ENCODE peak calls at places on chromosome 9, in seven cellular contexts. J is cardiac fibroblast, X is astrocyte of the spinal cord, I is fibroblast of mammary gland, O is gastrocnemius medialis, S is tibial nerve, B is fibroblast of the aortic adventitia. M is an unnamed sample.

GRCh38 chr9:113609562-113610318 is 146.2 kb downstream of the RGS3 start:
- DNase-seq in B (peak), J (peak), X (no peak), S (peak), O (no peak), I (peak), M (no peak)

GRCh38 chr9:122206118-122207046 is 22.4 kb downstream of the LHX6 start:
- DNase-seq in J (peak), B (peak), X (peak), I (peak), S (no peak), O (no peak), M (peak)

GRCh38 chr9:119268985-119269384 is 100.2 kb downstream of the BRINP1 start:
- DNase-seq in I (peak), O (no peak), X (no peak), J (no peak), B (no peak), S (no peak), M (no peak)

GRCh38 chr9:131623655-131624330 is 78.5 kb downstream of the PRRT1B start:
- DNase-seq in J (no peak), I (no peak), O (no peak), S (no peak), X (no peak), B (no peak), M (no peak)

GRCh38 chr9:2623046-2623865 is 1.7 kb downstream of the VLDLR start:
- DNase-seq in J (peak), X (peak), S (no peak), B (peak), O (peak), I (peak), M (no peak)

GRCh38 chr9:87880116-87880515 is 2.6 kb upstream of the SPATA31E1 start:
- DNase-seq in O (no peak), I (peak), S (no peak), B (no peak), X (no peak), J (peak), M (no peak)

GRCh38 chr9:14910178-14910805 is at the start of gene FREM1:
- DNase-seq in I (peak), J (no peak), X (peak), B (no peak), S (no peak), O (no peak), M (peak)

GRCh38 chr9:33101104-33101951 is 24.9 kb upstream of the SMU1 start:
- DNase-seq in J (peak), I (peak), S (no peak), X (peak), O (peak), B (peak), M (no peak)

GRCh38 chr9:106885451-106885850 is 22.5 kb downstream of the ZNF462 start:
- DNase-seq in J (peak), S (no peak), X (peak), I (peak), B (peak), O (peak), M (peak)

GRCh38 chr9:125977223-125977622 is 230.1 kb downstream of the PBX3 start:
- DNase-seq in O (no peak), X (no peak), B (peak), I (no peak), S (no peak), J (peak), M (no peak)

GRCh38 chr9:1009101-1009707 is 32.7 kb downstream of the DMRT3 start:
- DNase-seq in O (peak), J (peak), B (peak), S (peak), X (peak), I (peak), M (no peak)

GRCh38 chr9:24487946-24488345 is 57.8 kb downstream of the IZUMO3 start:
- DNase-seq in B (no peak), O (no peak), S (no peak), I (no peak), X (no peak), J (no peak), M (no peak)

GRCh38 chr9:112971415-112971814 is 40.6 kb downstream of the ZNF883 start:
- DNase-seq in O (no peak), I (peak), J (peak), X (peak), B (peak), S (no peak), M (no peak)

GRCh38 chr9:137244486-137245449 is 3.7 kb downstream of the TUBB4B start:
- DNase-seq in X (no peak), J (peak), I (no peak), O (no peak), B (no peak), S (no peak), M (no peak)

GRCh38 chr9:131276891-131277672 is 772 bp upstream of the FAM78A start:
- DNase-seq in B (no peak), X (no peak), O (no peak), I (no peak), S (no peak), J (no peak), M (no peak)

GRCh38 chr9:135898634-135899407 is 8.5 kb downstream of the CAMSAP1 start:
- DNase-seq in J (peak), S (no peak), O (no peak), B (peak), X (peak), I (peak), M (peak)

GRCh38 chr9:130219661-130220081 is 45.9 kb upstream of the HMCN2 start:
- DNase-seq in I (no peak), S (no peak), J (no peak), B (no peak), X (no peak), O (no peak), M (no peak)

GRCh38 chr9:95270790-95271189 is 46.7 kb downstream of the FANCC start:
- DNase-seq in O (no peak), S (no peak), J (no peak), B (no peak), I (no peak), X (no peak), M (no peak)

GRCh38 chr9:126804696-126805545 is at the start of gene ZBTB43:
- DNase-seq in O (peak), X (peak), I (peak), B (peak), J (peak), S (peak), M (peak)

GRCh38 chr9:126377521-126377920 is 50.9 kb downstream of the MVB12B start:
- DNase-seq in B (no peak), O (no peak), J (no peak), S (no peak), X (no peak), I (no peak), M (no peak)

GRCh38 chr9:124812401-124813016 is 35.6 kb downstream of the OLFML2A start:
- DNase-seq in I (peak), O (no peak), B (peak), J (peak), S (peak), X (peak), M (peak)

GRCh38 chr9:78118742-78119473 is 87.3 kb upstream of the GNAQ start:
- DNase-seq in I (peak), X (peak), O (no peak), S (no peak), B (peak), J (peak), M (peak)

GRCh38 chr9:115369322-115369957 is 251.5 kb upstream of the TNC start:
- DNase-seq in S (no peak), X (peak), I (peak), J (peak), O (no peak), B (peak), M (peak)

GRCh38 chr9:136016882-136017812 is 56.0 kb upstream of the UBAC1 start:
- DNase-seq in J (no peak), X (no peak), I (no peak), O (no peak), S (no peak), B (no peak), M (no peak)

GRCh38 chr9:81621785-81622243 is 67.5 kb downstream of the TLE1 start:
- DNase-seq in S (no peak), I (no peak), J (no peak), B (no peak), O (no peak), X (no peak), M (no peak)

GRCh38 chr9:801399-802071 is 40.0 kb upstream of the DMRT1 start:
- DNase-seq in B (peak), S (no peak), O (no peak), X (peak), J (peak), I (peak), M (peak)

GRCh38 chr9:134054891-134055811 is 12.7 kb downstream of the BRD3 start:
- DNase-seq in J (no peak), I (no peak), X (no peak), O (no peak), S (no peak), B (no peak), M (no peak)

GRCh38 chr9:135663451-135663770 is 302 bp downstream of the LCN9 start:
- DNase-seq in B (no peak), O (no peak), S (no peak), J (no peak), I (no peak), X (no peak), M (no peak)

GRCh38 chr9:131733601-131734061 is 6.2 kb downstream of the RAPGEF1 start:
- DNase-seq in O (peak), X (peak), I (peak), S (no peak), B (peak), J (peak), M (peak)

GRCh38 chr9:128877852-128878251 is 3.9 kb downstream of the KYAT1 start:
- DNase-seq in B (no peak), S (no peak), J (no peak), O (no peak), I (no peak), X (no peak), M (no peak)

GRCh38 chr9:78775889-78776288 is 479.0 kb downstream of the PSAT1 start:
- DNase-seq in O (no peak), I (no peak), X (no peak), B (no peak), J (no peak), S (no peak), M (no peak)

GRCh38 chr9:134894136-134894860 is 13.7 kb downstream of the FCN2 start:
- DNase-seq in J (no peak), I (no peak), S (no peak), O (no peak), X (no peak), B (no peak), M (no peak)

GRCh38 chr9:89491688-89492087 is 6.2 kb downstream of the SEMA4D start:
- DNase-seq in S (no peak), O (no peak), J (no peak), I (no peak), X (no peak), B (no peak), M (no peak)

GRCh38 chr9:37902804-37903580 is 935 bp downstream of the SLC25A51 start:
- DNase-seq in I (peak), S (no peak), X (peak), O (no peak), B (peak), J (peak), M (no peak)

GRCh38 chr9:64773491-64773931 is 511.5 kb downstream of the FOXD4L5 start:
- DNase-seq in J (peak), B (no peak), X (peak), S (no peak), O (no peak), I (no peak), M (no peak)

GRCh38 chr9:105393576-105394344 is 54.1 kb upstream of the FSD1L start:
- DNase-seq in S (no peak), J (no peak), B (no peak), O (no peak), X (no peak), I (no peak), M (no peak)

GRCh38 chr9:104280216-104280585 is 186.1 kb downstream of the SMC2 start:
- DNase-seq in O (no peak), I (no peak), J (no peak), B (no peak), X (no peak), S (no peak), M (no peak)

GRCh38 chr9:120914410-120914809 is 12.2 kb downstream of the TRAF1 start:
- DNase-seq in J (no peak), B (no peak), I (no peak), X (no peak), O (no peak), S (no peak), M (no peak)

GRCh38 chr9:92151691-92152393 is 36.6 kb upstream of the SPTLC1 start:
- DNase-seq in O (no peak), J (peak), X (peak), S (no peak), B (peak), I (peak), M (peak)

GRCh38 chr9:92146610-92147009 is 31.4 kb upstream of the SPTLC1 start:
- DNase-seq in S (no peak), B (peak), I (peak), O (no peak), J (peak), X (peak), M (no peak)

GRCh38 chr9:92147854-92148184 is 32.6 kb upstream of the SPTLC1 start:
- DNase-seq in S (no peak), B (peak), I (peak), O (no peak), X (no peak), J (peak), M (no peak)

GRCh38 chr9:92142329-92142728 is 27.1 kb upstream of the SPTLC1 start:
- DNase-seq in X (no peak), I (no peak), O (no peak), S (no peak), B (no peak), J (no peak), M (no peak)

DNA sequence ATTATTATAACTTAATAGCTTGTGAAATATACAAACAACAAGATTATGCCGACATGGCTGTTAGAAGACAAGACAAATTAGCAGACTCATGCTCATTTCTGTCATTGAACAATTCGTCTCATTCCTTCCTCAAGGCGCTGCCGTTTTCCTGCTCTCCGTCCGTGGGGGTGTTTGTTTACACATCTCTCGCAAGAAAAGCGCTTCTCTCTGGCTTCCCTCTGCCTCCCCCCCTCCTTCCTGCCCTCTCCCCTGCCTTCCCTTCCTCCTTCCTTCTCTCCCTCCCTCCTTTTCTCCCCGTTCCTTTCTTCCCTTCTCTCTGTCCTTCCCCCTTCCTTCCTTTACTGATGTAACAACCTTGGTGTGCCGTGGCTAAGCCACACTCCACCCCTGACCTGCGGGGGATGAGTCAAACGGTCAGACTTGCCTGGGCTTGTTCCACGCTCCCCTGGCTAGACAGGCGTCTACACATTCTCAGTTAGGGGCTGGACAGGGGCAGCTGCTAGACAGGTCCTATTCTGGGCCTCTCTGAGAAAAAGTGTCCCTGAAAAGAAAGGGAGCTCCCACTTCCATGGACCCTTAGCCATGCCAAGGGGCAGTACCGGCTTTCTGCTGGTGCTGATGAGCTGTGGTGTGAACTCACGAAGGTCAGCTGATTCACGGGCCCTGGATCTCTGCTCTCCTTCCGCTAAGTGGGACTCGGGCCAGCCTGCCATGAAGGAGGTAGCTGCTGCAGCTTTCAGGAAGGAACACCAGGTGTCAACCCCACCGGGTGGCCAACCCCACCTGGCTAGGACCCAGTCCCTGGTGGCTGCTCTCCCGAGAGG is 32.0 kb upstream of the SPTLC1 start:
- DNase-seq in I (peak), J (peak), O (no peak), X (peak), B (peak), S (no peak), M (peak)
- H3K4me3 ChIP-seq in I (no peak), J (peak), O (no peak), X (no peak), B (no peak), S (peak), M (no peak)

GRCh38 chr9:111613436-111614040 is 14.1 kb upstream of the PTGR1 start:
- DNase-seq in B (no peak), I (no peak), O (no peak), X (no peak), J (no peak), S (no peak), M (no peak)

GRCh38 chr9:111605041-111605559 is 5.7 kb upstream of the PTGR1 start:
- DNase-seq in X (no peak), B (no peak), J (no peak), I (no peak), S (no peak), O (no peak), M (no peak)

GRCh38 chr9:111615928-111616327 is 15.2 kb upstream of the DNAJC25 start:
- DNase-seq in I (no peak), O (no peak), B (no peak), J (no peak), X (no peak), S (no peak), M (no peak)

GRCh38 chr9:111610149-111610548 is 10.7 kb upstream of the PTGR1 start:
- DNase-seq in X (no peak), S (no peak), O (no peak), I (no peak), B (no peak), J (no peak), M (no peak)

GRCh38 chr9:111610851-111611250 is 11.4 kb upstream of the PTGR1 start:
- DNase-seq in O (no peak), B (no peak), I (no peak), X (no peak), S (no peak), J (no peak), M (no peak)
- H3K4me3 ChIP-seq in O (no peak), B (no peak), I (no peak), X (no peak), S (no peak), J (no peak), M (no peak)

GRCh38 chr9:90815183-90815943 is 13.7 kb downstream of the SYK start:
- DNase-seq in O (no peak), B (no peak), J (no peak), I (no peak), X (no peak), S (peak), M (no peak)

GRCh38 chr9:90814355-90814754 is 12.7 kb downstream of the SYK start:
- DNase-seq in J (no peak), S (no peak), X (no peak), O (no peak), B (no peak), I (no peak), M (no peak)

GRCh38 chr9:90813523-90813922 is 11.9 kb downstream of the SYK start:
- DNase-seq in J (no peak), O (no peak), S (no peak), B (no peak), X (no peak), I (no peak), M (no peak)

GRCh38 chr9:90816690-90817089 is 15.1 kb downstream of the SYK start:
- DNase-seq in J (no peak), I (no peak), O (no peak), S (no peak), B (no peak), X (no peak), M (no peak)

DNA sequence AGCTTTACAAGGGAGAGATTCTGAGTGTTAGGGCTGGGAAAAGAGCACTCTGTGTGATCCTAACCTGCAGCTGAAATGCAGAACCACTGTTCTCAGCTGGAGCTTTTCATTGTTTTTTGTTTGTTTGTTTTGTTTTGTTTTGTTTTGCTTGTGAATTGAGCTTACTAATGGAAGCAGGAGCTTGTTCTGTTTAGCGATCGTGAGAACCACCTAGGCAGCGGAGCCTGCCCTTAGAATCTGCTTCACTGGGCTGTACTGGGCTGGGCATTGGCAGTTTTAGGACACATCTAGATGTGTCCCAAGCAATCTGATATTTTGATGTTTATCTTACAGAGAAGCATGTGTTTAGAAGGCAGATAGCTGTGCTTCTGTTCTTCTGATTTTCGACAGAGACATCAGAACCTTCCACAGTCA is 14.3 kb downstream of the SYK start:
- DNase-seq in J (no peak), S (no peak), B (no peak), X (no peak), I (no peak), O (no peak), M (no peak)
- H3K4me3 ChIP-seq in J (no peak), S (no peak), B (no peak), X (no peak), I (no peak), O (no peak), M (no peak)

GRCh38 chr9:86326536-86326935 is 27.7 kb downstream of the TUT7 start:
- DNase-seq in J (no peak), S (no peak), X (no peak), B (no peak), I (no peak), O (no peak), M (no peak)
- H3K4me3 ChIP-seq in J (no peak), S (no peak), X (no peak), B (no peak), I (no peak), O (no peak), M (no peak)

GRCh38 chr9:34961574-34962480 is 3.7 kb downstream of the PHF24 start:
- DNase-seq in S (no peak), O (no peak), B (peak), J (peak), I (peak), X (peak), M (peak)

GRCh38 chr9:34958411-34958982 is 412 bp downstream of the PHF24 start:
- DNase-seq in S (no peak), B (no peak), X (no peak), I (no peak), O (no peak), J (no peak), M (no peak)

GRCh38 chr9:34954225-34954624 is 3.9 kb upstream of the PHF24 start:
- DNase-seq in S (no peak), J (no peak), B (no peak), X (no peak), I (no peak), O (no peak), M (no peak)

GRCh38 chr9:34956648-34957047 is 1.4 kb upstream of the PHF24 start:
- DNase-seq in S (no peak), J (no peak), O (no peak), I (no peak), X (no peak), B (no peak), M (no peak)

GRCh38 chr9:34957492-34958410 is at the start of gene PHF24:
- DNase-seq in J (no peak), I (no peak), B (no peak), S (no peak), O (no peak), X (no peak), M (no peak)
- H3K4me3 ChIP-seq in J (peak), I (no peak), B (peak), S (peak), O (peak), X (no peak), M (peak)